ENCODE peak calls at places on chromosomes 1 and 21, in eight cellular contexts. One of them, this sample, is unnamed. For H3K4me1 and H3K36me3, the result is how much of the 10 kb centered on the place peaks cover.

GRCh38 chr1:178371999-178372398 is 124.8 kb downstream of the CLEC20A start:
- DNase-seq in Panc1: no peak
- DNase-seq in left ventricle myocardium inferior: no peak
- DNase-seq in heart left ventricle: no peak
- DNase-seq in astrocyte: no peak
- DNase-seq in sigmoid colon: no peak
- DNase-seq in CD8-positive, alpha-beta memory T cell: no peak
- DNase-seq in uterus: no peak
- DNase-seq in this sample: no peak

GRCh38 chr1:79694241-79694640 is 687.7 kb upstream of the ADGRL4 start:
- DNase-seq in Panc1: no peak
- DNase-seq in left ventricle myocardium inferior: no peak
- DNase-seq in heart left ventricle: no peak
- DNase-seq in astrocyte: no peak
- DNase-seq in sigmoid colon: no peak
- DNase-seq in CD8-positive, alpha-beta memory T cell: no peak
- DNase-seq in uterus: no peak
- DNase-seq in this sample: no peak

GRCh38 chr21:14273736-14274538 is 58.0 kb downstream of the RBM11 start:
- DNase-seq in Panc1: no peak
- DNase-seq in left ventricle myocardium inferior: peak
- DNase-seq in heart left ventricle: peak
- DNase-seq in astrocyte: no peak
- DNase-seq in sigmoid colon: no peak
- DNase-seq in CD8-positive, alpha-beta memory T cell: no peak
- DNase-seq in uterus: no peak
- DNase-seq in this sample: no peak

GRCh38 chr1:9166289-9167235 is 37.7 kb upstream of the GPR157 start:
- DNase-seq in Panc1: no peak
- DNase-seq in left ventricle myocardium inferior: no peak
- DNase-seq in heart left ventricle: peak
- DNase-seq in astrocyte: peak
- DNase-seq in sigmoid colon: no peak
- DNase-seq in CD8-positive, alpha-beta memory T cell: no peak
- DNase-seq in uterus: no peak
- DNase-seq in this sample: no peak

GRCh38 chr21:26127918-26128317 is 42.7 kb downstream of the APP start:
- DNase-seq in Panc1: no peak
- DNase-seq in left ventricle myocardium inferior: no peak
- DNase-seq in heart left ventricle: no peak
- DNase-seq in astrocyte: peak
- DNase-seq in sigmoid colon: no peak
- DNase-seq in CD8-positive, alpha-beta memory T cell: no peak
- DNase-seq in uterus: no peak
- DNase-seq in this sample: no peak

GRCh38 chr1:9145021-9145668 is 16.2 kb upstream of the GPR157 start:
- DNase-seq in Panc1: no peak
- DNase-seq in left ventricle myocardium inferior: no peak
- DNase-seq in heart left ventricle: no peak
- DNase-seq in astrocyte: peak
- DNase-seq in sigmoid colon: no peak
- DNase-seq in CD8-positive, alpha-beta memory T cell: no peak
- DNase-seq in uterus: no peak
- DNase-seq in this sample: no peak

GRCh38 chr21:46559291-46559983 is 45.4 kb downstream of the S100B start:
- DNase-seq in Panc1: no peak
- DNase-seq in left ventricle myocardium inferior: no peak
- DNase-seq in heart left ventricle: no peak
- DNase-seq in astrocyte: no peak
- DNase-seq in sigmoid colon: peak
- DNase-seq in CD8-positive, alpha-beta memory T cell: peak
- DNase-seq in uterus: no peak
- DNase-seq in this sample: no peak

GRCh38 chr1:7252411-7253117 is 467.3 kb downstream of the CAMTA1 start:
- DNase-seq in Panc1: no peak
- DNase-seq in left ventricle myocardium inferior: no peak
- DNase-seq in heart left ventricle: no peak
- DNase-seq in astrocyte: no peak
- DNase-seq in sigmoid colon: no peak
- DNase-seq in CD8-positive, alpha-beta memory T cell: no peak
- DNase-seq in uterus: no peak
- DNase-seq in this sample: peak

GRCh38 chr1:21666572-21667320 is 2.4 kb downstream of the RAP1GAP start:
- DNase-seq in Panc1: no peak
- DNase-seq in left ventricle myocardium inferior: no peak
- DNase-seq in heart left ventricle: no peak
- DNase-seq in astrocyte: no peak
- DNase-seq in sigmoid colon: peak
- DNase-seq in CD8-positive, alpha-beta memory T cell: no peak
- DNase-seq in uterus: no peak
- DNase-seq in this sample: no peak

GRCh38 chr1:203368624-203369451 is 17.9 kb upstream of the FMOD start:
- DNase-seq in Panc1: no peak
- DNase-seq in left ventricle myocardium inferior: peak
- DNase-seq in heart left ventricle: no peak
- DNase-seq in astrocyte: no peak
- DNase-seq in sigmoid colon: peak
- DNase-seq in CD8-positive, alpha-beta memory T cell: no peak
- DNase-seq in uterus: peak
- DNase-seq in this sample: no peak

GRCh38 chr1:173865468-173866164 is 2.2 kb downstream of the GAS5 start:
- DNase-seq in Panc1: no peak
- DNase-seq in left ventricle myocardium inferior: no peak
- DNase-seq in heart left ventricle: no peak
- DNase-seq in astrocyte: no peak
- DNase-seq in sigmoid colon: no peak
- DNase-seq in CD8-positive, alpha-beta memory T cell: no peak
- DNase-seq in uterus: no peak
- DNase-seq in this sample: no peak

GRCh38 chr1:57218487-57219079 is 205.3 kb downstream of the DAB1 start:
- DNase-seq in Panc1: no peak
- DNase-seq in left ventricle myocardium inferior: no peak
- DNase-seq in heart left ventricle: no peak
- DNase-seq in astrocyte: peak
- DNase-seq in sigmoid colon: no peak
- DNase-seq in CD8-positive, alpha-beta memory T cell: no peak
- DNase-seq in uterus: no peak
- DNase-seq in this sample: no peak

GRCh38 chr1:109931189-109931672 is 20.6 kb downstream of the CSF1 start:
- DNase-seq in Panc1: no peak
- DNase-seq in left ventricle myocardium inferior: peak
- DNase-seq in heart left ventricle: peak
- DNase-seq in astrocyte: peak
- DNase-seq in sigmoid colon: peak
- DNase-seq in CD8-positive, alpha-beta memory T cell: no peak
- DNase-seq in uterus: peak
- DNase-seq in this sample: peak

GRCh38 chr1:224828691-224829090 is 100.8 kb upstream of the DNAH14 start:
- DNase-seq in Panc1: no peak
- DNase-seq in left ventricle myocardium inferior: no peak
- DNase-seq in heart left ventricle: no peak
- DNase-seq in astrocyte: peak
- DNase-seq in sigmoid colon: no peak
- DNase-seq in CD8-positive, alpha-beta memory T cell: no peak
- DNase-seq in uterus: no peak
- DNase-seq in this sample: no peak

GRCh38 chr1:236524142-236524891 is 535 bp downstream of the LGALS8 start:
- DNase-seq in Panc1: no peak
- DNase-seq in left ventricle myocardium inferior: no peak
- DNase-seq in heart left ventricle: peak
- DNase-seq in astrocyte: peak
- DNase-seq in sigmoid colon: peak
- DNase-seq in CD8-positive, alpha-beta memory T cell: peak
- DNase-seq in uterus: peak
- DNase-seq in this sample: peak

DNA sequence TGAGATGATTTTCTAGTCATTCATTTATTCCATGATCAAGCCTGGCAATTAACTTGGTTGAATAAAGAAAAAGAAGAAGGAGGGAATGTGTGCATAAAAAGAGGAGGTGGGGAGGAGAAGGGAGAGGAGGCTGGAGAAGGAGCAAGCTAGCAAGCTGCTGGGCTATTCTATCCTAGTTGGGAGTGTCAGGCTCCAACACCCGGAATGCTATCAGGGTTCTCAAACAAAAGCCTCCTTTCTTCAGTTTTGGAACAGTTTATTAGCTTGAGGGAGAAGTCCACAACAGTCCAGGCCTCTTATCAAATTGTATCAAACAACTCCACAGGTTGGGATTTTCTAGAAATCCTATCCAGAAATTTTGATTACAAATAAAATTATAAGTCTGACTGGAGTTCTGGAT is 80.0 kb downstream of the BCAR3 start:
- DNase-seq in Panc1: no peak
- DNase-seq in left ventricle myocardium inferior: no peak
- DNase-seq in heart left ventricle: no peak
- DNase-seq in astrocyte: no peak
- DNase-seq in sigmoid colon: no peak
- DNase-seq in CD8-positive, alpha-beta memory T cell: no peak
- DNase-seq in uterus: no peak
- DNase-seq in this sample: no peak
- H3K4me1 ChIP-seq in Panc1: under half
- H3K4me1 ChIP-seq in left ventricle myocardium inferior: half or more
- H3K4me1 ChIP-seq in heart left ventricle: under half
- H3K4me1 ChIP-seq in astrocyte: under half
- H3K4me1 ChIP-seq in sigmoid colon: under half
- H3K4me1 ChIP-seq in CD8-positive, alpha-beta memory T cell: under half
- H3K4me1 ChIP-seq in uterus: under half
- H3K4me1 ChIP-seq in this sample: under half

DNA sequence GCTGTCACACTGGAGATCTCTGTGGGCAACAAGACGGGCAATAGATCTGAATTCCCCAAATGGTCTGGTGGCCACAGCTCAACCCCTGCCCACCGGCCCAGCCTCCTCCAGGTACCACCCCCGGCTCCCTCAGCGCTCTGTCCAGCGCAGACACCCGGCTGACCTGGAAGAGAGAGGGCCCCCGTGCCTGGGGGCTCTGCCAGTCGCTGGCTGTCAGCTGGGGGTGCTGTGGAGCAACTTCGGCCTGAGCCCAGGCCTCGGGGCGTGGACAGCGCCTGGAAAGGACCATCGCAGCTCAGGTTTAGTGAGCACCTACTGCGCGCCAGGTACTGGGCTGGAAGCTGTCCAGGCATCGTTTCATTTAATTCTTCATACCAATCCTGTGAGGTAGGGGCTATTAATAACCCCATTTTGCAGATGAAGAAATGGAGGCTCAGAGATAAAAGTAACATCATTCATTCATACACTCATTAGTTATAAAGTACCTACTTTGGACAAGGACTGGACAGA is 51.0 kb downstream of the AHDC1 start:
- DNase-seq in Panc1: no peak
- DNase-seq in left ventricle myocardium inferior: peak
- DNase-seq in heart left ventricle: no peak
- DNase-seq in astrocyte: no peak
- DNase-seq in sigmoid colon: no peak
- DNase-seq in CD8-positive, alpha-beta memory T cell: no peak
- DNase-seq in uterus: no peak
- DNase-seq in this sample: no peak
- H3K4me3 ChIP-seq in Panc1: no peak
- H3K4me3 ChIP-seq in left ventricle myocardium inferior: no peak
- H3K4me3 ChIP-seq in heart left ventricle: no peak
- H3K4me3 ChIP-seq in astrocyte: no peak
- H3K4me3 ChIP-seq in sigmoid colon: no peak
- H3K4me3 ChIP-seq in CD8-positive, alpha-beta memory T cell: no peak
- H3K4me3 ChIP-seq in uterus: no peak
- H3K4me3 ChIP-seq in this sample: no peak

GRCh38 chr1:43673261-43673660 is 23.3 kb downstream of the KDM4A start:
- DNase-seq in Panc1: no peak
- DNase-seq in left ventricle myocardium inferior: no peak
- DNase-seq in heart left ventricle: no peak
- DNase-seq in astrocyte: no peak
- DNase-seq in sigmoid colon: no peak
- DNase-seq in CD8-positive, alpha-beta memory T cell: no peak
- DNase-seq in uterus: no peak
- DNase-seq in this sample: no peak

GRCh38 chr1:43669878-43670277 is 19.9 kb downstream of the KDM4A start:
- DNase-seq in Panc1: no peak
- DNase-seq in left ventricle myocardium inferior: no peak
- DNase-seq in heart left ventricle: no peak
- DNase-seq in astrocyte: no peak
- DNase-seq in sigmoid colon: no peak
- DNase-seq in CD8-positive, alpha-beta memory T cell: no peak
- DNase-seq in uterus: no peak
- DNase-seq in this sample: no peak

GRCh38 chr1:43671626-43672330 is 21.8 kb downstream of the KDM4A start:
- DNase-seq in Panc1: no peak
- DNase-seq in left ventricle myocardium inferior: no peak
- DNase-seq in heart left ventricle: no peak
- DNase-seq in astrocyte: peak
- DNase-seq in sigmoid colon: no peak
- DNase-seq in CD8-positive, alpha-beta memory T cell: no peak
- DNase-seq in uterus: no peak
- DNase-seq in this sample: no peak

GRCh38 chr1:43668956-43669355 is 19.0 kb downstream of the KDM4A start:
- DNase-seq in Panc1: no peak
- DNase-seq in left ventricle myocardium inferior: no peak
- DNase-seq in heart left ventricle: no peak
- DNase-seq in astrocyte: peak
- DNase-seq in sigmoid colon: no peak
- DNase-seq in CD8-positive, alpha-beta memory T cell: no peak
- DNase-seq in uterus: no peak
- DNase-seq in this sample: no peak

GRCh38 chr1:43671193-43671592 is 21.2 kb downstream of the KDM4A start:
- DNase-seq in Panc1: no peak
- DNase-seq in left ventricle myocardium inferior: peak
- DNase-seq in heart left ventricle: no peak
- DNase-seq in astrocyte: no peak
- DNase-seq in sigmoid colon: no peak
- DNase-seq in CD8-positive, alpha-beta memory T cell: no peak
- DNase-seq in uterus: peak
- DNase-seq in this sample: no peak
- H3K36me3 ChIP-seq in Panc1: under half
- H3K36me3 ChIP-seq in left ventricle myocardium inferior: half or more
- H3K36me3 ChIP-seq in heart left ventricle: half or more
- H3K36me3 ChIP-seq in astrocyte: half or more
- H3K36me3 ChIP-seq in sigmoid colon: half or more
- H3K36me3 ChIP-seq in CD8-positive, alpha-beta memory T cell: half or more
- H3K36me3 ChIP-seq in uterus: under half
- H3K36me3 ChIP-seq in this sample: half or more

GRCh38 chr21:42526379-42526727 is 12.7 kb downstream of the SLC37A1 start:
- DNase-seq in Panc1: no peak
- DNase-seq in left ventricle myocardium inferior: peak
- DNase-seq in heart left ventricle: peak
- DNase-seq in astrocyte: no peak
- DNase-seq in sigmoid colon: peak
- DNase-seq in CD8-positive, alpha-beta memory T cell: no peak
- DNase-seq in uterus: no peak
- DNase-seq in this sample: no peak

GRCh38 chr21:42525228-42525604 is 11.6 kb downstream of the SLC37A1 start:
- DNase-seq in Panc1: no peak
- DNase-seq in left ventricle myocardium inferior: no peak
- DNase-seq in heart left ventricle: no peak
- DNase-seq in astrocyte: no peak
- DNase-seq in sigmoid colon: peak
- DNase-seq in CD8-positive, alpha-beta memory T cell: no peak
- DNase-seq in uterus: peak
- DNase-seq in this sample: no peak

GRCh38 chr21:42525676-42526378 is 12.2 kb downstream of the SLC37A1 start:
- DNase-seq in Panc1: no peak
- DNase-seq in left ventricle myocardium inferior: no peak
- DNase-seq in heart left ventricle: no peak
- DNase-seq in astrocyte: no peak
- DNase-seq in sigmoid colon: peak
- DNase-seq in CD8-positive, alpha-beta memory T cell: no peak
- DNase-seq in uterus: no peak
- DNase-seq in this sample: no peak

GRCh38 chr21:42527489-42528158 is 14.0 kb downstream of the SLC37A1 start:
- DNase-seq in Panc1: no peak
- DNase-seq in left ventricle myocardium inferior: no peak
- DNase-seq in heart left ventricle: no peak
- DNase-seq in astrocyte: no peak
- DNase-seq in sigmoid colon: no peak
- DNase-seq in CD8-positive, alpha-beta memory T cell: peak
- DNase-seq in uterus: no peak
- DNase-seq in this sample: no peak

GRCh38 chr21:42527127-42527488 is 13.5 kb downstream of the SLC37A1 start:
- DNase-seq in Panc1: no peak
- DNase-seq in left ventricle myocardium inferior: no peak
- DNase-seq in heart left ventricle: no peak
- DNase-seq in astrocyte: no peak
- DNase-seq in sigmoid colon: peak
- DNase-seq in CD8-positive, alpha-beta memory T cell: no peak
- DNase-seq in uterus: no peak
- DNase-seq in this sample: no peak
- H3K4me1 ChIP-seq in Panc1: under half
- H3K4me1 ChIP-seq in left ventricle myocardium inferior: under half
- H3K4me1 ChIP-seq in heart left ventricle: under half
- H3K4me1 ChIP-seq in astrocyte: under half
- H3K4me1 ChIP-seq in sigmoid colon: under half
- H3K4me1 ChIP-seq in CD8-positive, alpha-beta memory T cell: under half
- H3K4me1 ChIP-seq in uterus: under half
- H3K4me1 ChIP-seq in this sample: under half